ENCODE peak calls at places on chromosomes 3 and 15, in nine cellular contexts. M is AG04450, Z is left lung, D is upper lobe of left lung, Q is psoas muscle, X is endodermal cell, C is Caco-2, N is bronchial epithelial cell, K is ascending aorta. V is an unnamed sample.

GRCh38 chr3:142852009-142852408 is 36.9 kb downstream of the PCOLCE2 start:
- DNase-seq in Q (no peak), D (no peak), N (no peak), C (no peak), K (no peak), X (no peak), M (no peak), Z (no peak), V (no peak)

GRCh38 chr3:37197810-37198371 is 23.5 kb upstream of the LRRFIP2 start:
- DNase-seq in C (no peak), K (peak; percentile 9), D (no peak), Z (no peak), X (no peak), N (peak; percentile 78), Q (no peak), M (no peak), V (no peak)

GRCh38 chr3:115513411-115513800 is 109.9 kb upstream of the GAP43 start:
- DNase-seq in Q (no peak), M (no peak), K (no peak), D (no peak), Z (no peak), X (no peak), N (peak; percentile 41), C (no peak), V (no peak)

GRCh38 chr3:64163755-64164148 is 61.5 kb downstream of the PRICKLE2 start:
- DNase-seq in D (peak; percentile 17), X (no peak), M (peak; percentile 74), Q (no peak), Z (no peak), C (peak; percentile 22), N (peak; percentile 92), K (no peak), V (peak; percentile 22)

GRCh38 chr15:68487087-68487843 is 55.3 kb upstream of the ITGA11 start:
- DNase-seq in D (no peak), K (peak; percentile 83), N (peak; percentile 67), C (no peak), Z (no peak), Q (no peak), M (no peak), X (no peak), V (no peak)

GRCh38 chr3:100245932-100246331 is 14.9 kb upstream of the TBC1D23 start:
- DNase-seq in D (no peak), K (no peak), N (no peak), C (no peak), M (no peak), X (no peak), Z (no peak), Q (no peak), V (no peak)

GRCh38 chr3:156898296-156898880 is 72.2 kb downstream of the LEKR1 start:
- DNase-seq in X (peak; percentile 72), N (no peak), M (no peak), K (no peak), C (no peak), Q (no peak), D (no peak), Z (no peak), V (no peak)

GRCh38 chr3:4270726-4271125 is 32.4 kb upstream of the SETMAR start:
- DNase-seq in X (no peak), N (no peak), K (no peak), C (no peak), M (no peak), D (no peak), Q (no peak), Z (no peak), V (peak; percentile 6)

GRCh38 chr3:127908202-127908601 is 6.8 kb upstream of the KBTBD12 start:
- DNase-seq in N (no peak), Z (no peak), X (no peak), K (no peak), M (no peak), D (no peak), Q (no peak), C (no peak), V (no peak)

GRCh38 chr3:127959873-127960272 is 44.8 kb downstream of the KBTBD12 start:
- DNase-seq in C (peak; percentile 89), M (no peak), N (peak; percentile 43), K (no peak), Z (no peak), D (no peak), Q (no peak), X (peak; percentile 82), V (no peak)

GRCh38 chr15:31478781-31479221 is 152.2 kb downstream of the KLF13 start:
- DNase-seq in Q (no peak), K (peak; percentile 60), M (no peak), X (peak; percentile 34), C (no peak), N (no peak), D (no peak), Z (no peak), V (no peak)

GRCh38 chr15:25787381-25787780 is 75.7 kb downstream of the ATP10A start:
- DNase-seq in X (no peak), N (peak; percentile 5), Q (no peak), Z (no peak), C (no peak), D (no peak), M (no peak), K (no peak), V (no peak)

GRCh38 chr3:18134386-18135082 is 290.6 kb downstream of the SATB1 start:
- DNase-seq in N (peak; percentile 93), Z (no peak), M (no peak), X (no peak), C (no peak), D (no peak), Q (no peak), K (no peak), V (no peak)

GRCh38 chr3:35639251-35640185 is at the start of gene ARPP21:
- DNase-seq in D (peak; percentile 83), Z (peak; percentile 78), M (no peak), Q (peak; percentile 89), X (peak; percentile 76), C (no peak), K (peak; percentile 62), N (no peak), V (peak; percentile 30)

GRCh38 chr3:105365536-105366301 is 990 bp upstream of the ALCAM start:
- DNase-seq in M (no peak), K (peak; percentile 85), C (no peak), D (no peak), X (peak; percentile 66), Z (no peak), Q (no peak), N (peak; percentile 75), V (no peak)

GRCh38 chr3:105367063-105367405 is 325 bp downstream of the ALCAM start:
- DNase-seq in N (no peak), Q (no peak), M (no peak), Z (peak; percentile 84), K (peak; percentile 64), C (peak; percentile 4), D (peak; percentile 87), X (no peak), V (peak; percentile 70)

GRCh38 chr3:105365171-105365535 is 1.6 kb upstream of the ALCAM start:
- DNase-seq in D (no peak), C (no peak), K (no peak), Q (no peak), Z (no peak), N (peak; percentile 59), X (no peak), M (no peak), V (no peak)

GRCh38 chr3:105367406-105368213 is 901 bp downstream of the ALCAM start:
- DNase-seq in N (peak; percentile 70), C (peak; percentile 6), D (peak; percentile 87), X (peak; percentile 90), M (no peak), K (peak; percentile 85), Z (peak; percentile 91), Q (peak; percentile 70), V (peak; percentile 88)

GRCh38 chr3:105366302-105367062 is at the start of gene ALCAM:
- DNase-seq in Z (peak; percentile 99), D (peak; percentile 97), M (peak; percentile 98), C (peak; percentile 83), X (peak; percentile 99), Q (peak; percentile 88), K (peak; percentile 98), N (peak; percentile 97), V (peak; percentile 94)
- TF ChIP-seq CTCF in Z (peak; percentile 35), D (peak; percentile 94), M (peak; percentile 70), C (peak; percentile 39), X (peak; percentile 65), Q (no peak), K (peak; percentile 82), N (peak; percentile 88), V (peak; percentile 60)

DNA sequence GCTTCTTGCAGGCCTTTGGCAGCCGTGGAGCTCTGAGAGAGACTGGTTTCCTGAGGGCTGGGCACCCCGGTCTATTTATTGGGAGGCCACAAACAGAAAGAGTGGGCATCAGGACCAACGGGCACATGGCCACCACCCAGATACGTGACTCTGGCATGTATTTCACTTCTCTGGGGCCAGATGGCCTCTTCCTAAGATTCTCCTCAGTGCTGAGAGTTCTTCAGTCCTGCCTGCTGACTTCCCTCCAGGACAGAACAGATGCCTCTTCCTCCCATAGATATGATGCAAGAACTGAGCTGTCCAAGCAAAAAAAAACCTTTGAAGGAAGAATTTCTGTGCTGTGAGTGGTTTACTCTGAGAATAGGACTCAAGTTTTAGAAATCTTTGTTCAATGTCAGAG is 107.7 kb downstream of the IGF2BP2 start:
- DNase-seq in C (no peak), K (no peak), X (peak; percentile 51), M (peak; percentile 72), Q (no peak), N (peak; percentile 83), Z (no peak), D (no peak), V (no peak)
- H3K4me3 ChIP-seq in C (no peak overlapping the region), K (no peak overlapping the region), X (no peak overlapping the region), M (no peak overlapping the region), Q (no peak overlapping the region), N (no peak overlapping the region), Z (no peak overlapping the region), D (no peak overlapping the region), V (no peak overlapping the region)

GRCh38 chr3:184743248-184743647 is 31.4 kb upstream of the MAGEF1 start:
- DNase-seq in M (no peak), K (no peak), Z (no peak), D (no peak), X (no peak), C (no peak), N (no peak), Q (no peak), V (no peak)
- H3K27me3 ChIP-seq in M (no peaks in the 10 kb centered on the region), K (no peaks in the 10 kb centered on the region), Z (no peaks in the 10 kb centered on the region), D (no peaks in the 10 kb centered on the region), X (no peaks in the 10 kb centered on the region), C (no peaks in the 10 kb centered on the region), N (no peaks in the 10 kb centered on the region), Q (no peaks in the 10 kb centered on the region), V (no peaks in the 10 kb centered on the region)

DNA sequence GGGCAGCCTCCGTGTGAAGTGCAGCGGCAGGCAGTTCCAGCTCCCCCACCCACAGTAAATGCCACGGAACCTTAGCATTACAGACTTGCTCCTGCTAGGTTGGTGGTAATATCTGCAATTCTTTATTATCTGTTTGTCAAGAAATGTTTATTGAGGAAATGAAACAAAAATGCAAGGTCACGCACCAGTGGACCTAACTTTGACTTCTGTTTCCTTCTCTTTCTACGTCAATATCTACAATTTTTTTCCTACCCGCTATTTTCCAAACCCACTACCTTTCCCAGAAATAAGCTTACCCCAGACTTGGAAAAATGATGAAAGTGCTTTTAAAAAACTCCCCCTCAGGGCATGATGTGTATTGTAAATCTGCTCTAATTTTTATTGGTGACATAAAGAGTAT is 18.9 kb downstream of the ILDR1 start:
- DNase-seq in Z (no peak), Q (no peak), D (no peak), C (no peak), N (no peak), M (no peak), X (no peak), K (no peak), V (peak; percentile 74)
- TF ChIP-seq CTCF in Z (no peak), Q (no peak), D (no peak), C (no peak), N (no peak), M (no peak), X (no peak), K (no peak), V (no peak)

GRCh38 chr3:9136746-9137434 is 112.6 kb downstream of the SRGAP3 start:
- DNase-seq in X (no peak), Z (no peak), K (no peak), N (no peak), M (no peak), D (no peak), C (no peak), Q (no peak), V (no peak)
- H3K4me3 ChIP-seq in X (no peak overlapping the region), Z (no peak overlapping the region), K (peak overlapping the region; percentile 53), N (no peak overlapping the region), M (no peak overlapping the region), D (no peak overlapping the region), C (no peak overlapping the region), Q (peak overlapping the region; percentile 63), V (no peak overlapping the region)

V was measured in GM06990.